ENCODE peak calls at places on chromosome 18, in six cellular contexts. X is RWPE1, M is thoracic aorta, J is OCI-LY7, O is adrenal gland, H is dorsolateral prefrontal cortex. A is an unnamed sample.

GRCh38 chr18:21369146-21369545 is 127.1 kb downstream of the GREB1L start:
- DNase-seq in X (no peak), M (no peak), J (no peak), O (no peak), H (no peak), A (no peak)

GRCh38 chr18:36176739-36177138 is 10.6 kb upstream of the MOCOS start:
- DNase-seq in X (peak; percentile 41), M (no peak), J (no peak), O (no peak), H (no peak), A (no peak)

GRCh38 chr18:74950479-74950878 is 258.5 kb downstream of the PTGR3 start:
- DNase-seq in X (no peak), M (no peak), J (no peak), O (no peak), H (no peak), A (no peak)

GRCh38 chr18:57801379-57802165 is 1.5 kb downstream of the ATP8B1 start:
- DNase-seq in X (no peak), M (no peak), J (no peak), O (no peak), H (no peak), A (no peak)

GRCh38 chr18:56028514-56028913 is 440.5 kb upstream of the TCF4 start:
- DNase-seq in X (no peak), M (no peak), J (no peak), O (no peak), H (no peak), A (no peak)

GRCh38 chr18:65768379-65768778 is 17.6 kb downstream of the CDH7 start:
- DNase-seq in X (no peak), M (no peak), J (no peak), O (no peak), H (no peak), A (no peak)

GRCh38 chr18:9348079-9348671 is 13.6 kb downstream of the TWSG1 start:
- DNase-seq in X (no peak), M (no peak), J (no peak), O (no peak), H (no peak), A (no peak)

GRCh38 chr18:7733642-7734041 is 166.5 kb downstream of the PTPRM start:
- DNase-seq in X (no peak), M (no peak), J (no peak), O (no peak), H (no peak), A (no peak)

GRCh38 chr18:25233582-25234362 is 118.2 kb downstream of the ZNF521 start:
- DNase-seq in X (no peak), M (no peak), J (no peak), O (no peak), H (no peak), A (no peak)

GRCh38 chr18:37450434-37451133 is 115.0 kb downstream of the CELF4 start:
- DNase-seq in X (no peak), M (no peak), J (no peak), O (peak; percentile 40), H (no peak), A (no peak)

GRCh38 chr18:59446012-59446411 is 86.9 kb upstream of the LMAN1 start:
- DNase-seq in X (no peak), M (no peak), J (no peak), O (no peak), H (no peak), A (no peak)

GRCh38 chr18:71168576-71169145 is 879.8 kb downstream of the SOCS6 start:
- DNase-seq in X (no peak), M (no peak), J (no peak), O (no peak), H (no peak), A (no peak)

GRCh38 chr18:54787616-54788015 is 40.7 kb upstream of the RAB27B start:
- DNase-seq in X (no peak), M (no peak), J (no peak), O (no peak), H (no peak), A (no peak)

GRCh38 chr18:38243291-38243690 is 677.7 kb upstream of the CELF4 start:
- DNase-seq in X (no peak), M (no peak), J (no peak), O (no peak), H (no peak), A (no peak)

GRCh38 chr18:54679318-54680149 is 88.5 kb downstream of the DYNAP start:
- DNase-seq in X (peak; percentile 43), M (no peak), J (peak; percentile 18), O (no peak), H (no peak), A (no peak)

GRCh38 chr18:58453913-58454317 is 175.0 kb downstream of the ALPK2 start:
- DNase-seq in X (no peak), M (no peak), J (no peak), O (no peak), H (no peak), A (no peak)

GRCh38 chr18:30970201-30970816 is 72.2 kb downstream of the DSC3 start:
- DNase-seq in X (peak; percentile 13), M (no peak), J (peak; percentile 9), O (no peak), H (no peak), A (no peak)

GRCh38 chr18:66616523-66616983 is 12.7 kb upstream of the CDH19 start:
- DNase-seq in X (no peak), M (no peak), J (no peak), O (no peak), H (peak; percentile 43), A (no peak)

GRCh38 chr18:74896390-74896991 is 298.8 kb downstream of the ZNF407 start:
- DNase-seq in X (peak; percentile 36), M (no peak), J (peak; percentile 13), O (peak; percentile 23), H (no peak), A (peak; percentile 55)

GRCh38 chr18:23970161-23971153 is 44.1 kb upstream of the TTC39C start:
- DNase-seq in X (no peak), M (no peak), J (peak; percentile 65), O (no peak), H (no peak), A (no peak)

GRCh38 chr18:58025733-58026132 is 18.3 kb upstream of the NEDD4L start:
- DNase-seq in X (no peak), M (no peak), J (no peak), O (no peak), H (no peak), A (no peak)

GRCh38 chr18:54776282-54776977 is 51.8 kb upstream of the RAB27B start:
- DNase-seq in X (peak; percentile 83), M (no peak), J (no peak), O (no peak), H (no peak), A (no peak)

GRCh38 chr18:11994346-11994707 is 13.0 kb downstream of the IMPA2 start:
- DNase-seq in X (peak; percentile 65), M (no peak), J (no peak), O (no peak), H (no peak), A (peak; percentile 72)

GRCh38 chr18:36201765-36202164 is 14.5 kb downstream of the MOCOS start:
- DNase-seq in X (no peak), M (no peak), J (no peak), O (no peak), H (no peak), A (no peak)

GRCh38 chr18:32437080-32437834 is 33.4 kb downstream of the GAREM1 start:
- DNase-seq in X (no peak), M (no peak), J (no peak), O (no peak), H (no peak), A (no peak)

GRCh38 chr18:22559414-22560282 is 141.9 kb upstream of the CTAGE1 start:
- DNase-seq in X (peak; percentile 28), M (no peak), J (no peak), O (peak; percentile 79), H (no peak), A (peak; percentile 52)

GRCh38 chr18:26575865-26576217 is 27.5 kb upstream of the KCTD1 start:
- DNase-seq in X (no peak), M (no peak), J (no peak), O (no peak), H (no peak), A (no peak)

GRCh38 chr18:6994719-6995430 is 122.7 kb downstream of the LAMA1 start:
- DNase-seq in X (peak; percentile 69), M (no peak), J (no peak), O (no peak), H (no peak), A (no peak)

GRCh38 chr18:37243756-37244155 is 321.8 kb downstream of the CELF4 start:
- DNase-seq in X (no peak), M (no peak), J (no peak), O (no peak), H (no peak), A (no peak)

DNA sequence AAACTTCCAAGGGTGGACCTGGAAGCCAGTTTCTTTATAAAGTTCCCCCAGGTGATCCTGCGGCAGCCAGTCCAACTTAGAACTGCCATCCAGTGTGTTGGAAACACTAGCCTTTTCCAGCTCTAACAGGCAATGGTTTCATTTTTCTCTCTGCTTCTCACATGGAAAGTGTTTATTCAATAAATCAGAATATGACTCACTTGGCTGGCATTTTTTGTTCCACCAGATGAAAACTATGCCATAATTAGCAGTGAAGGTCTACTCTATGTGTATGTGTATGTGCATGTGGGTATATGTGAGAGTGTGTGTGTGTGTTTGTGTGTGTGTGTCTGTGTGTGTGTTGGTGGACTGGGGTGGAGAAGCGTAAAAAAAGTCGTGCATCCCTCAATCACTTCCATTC is 91.0 kb upstream of the SETBP1 start:
- DNase-seq in X (peak; percentile 33), M (no peak), J (no peak), O (no peak), H (no peak), A (no peak)
- H3K27ac ChIP-seq in X (no peak overlapping the region), M (peak overlapping the region; percentile 89), J (no peak overlapping the region), O (no peak overlapping the region), H (no peak overlapping the region), A (peak overlapping the region; percentile 58)

GRCh38 chr18:49832221-49832647 is 18.9 kb upstream of the ACAA2 start:
- DNase-seq in X (no peak), M (no peak), J (no peak), O (no peak), H (no peak), A (no peak)
- H3K27ac ChIP-seq in X (no peak overlapping the region), M (no peak overlapping the region), J (no peak overlapping the region), O (no peak overlapping the region), H (no peak overlapping the region), A (no peak overlapping the region)

GRCh38 chr18:48599391-48599790 is 60.6 kb downstream of the CTIF start:
- DNase-seq in X (no peak), M (no peak), J (no peak), O (no peak), H (no peak), A (no peak)

GRCh38 chr18:48602759-48603390 is 64.0 kb downstream of the CTIF start:
- DNase-seq in X (no peak), M (no peak), J (no peak), O (no peak), H (no peak), A (no peak)

GRCh38 chr18:48600746-48601090 is 61.9 kb downstream of the CTIF start:
- DNase-seq in X (no peak), M (no peak), J (no peak), O (no peak), H (peak; percentile 31), A (no peak)

GRCh38 chr18:48597671-48598070 is 58.8 kb downstream of the CTIF start:
- DNase-seq in X (no peak), M (no peak), J (no peak), O (no peak), H (no peak), A (no peak)

GRCh38 chr18:48600046-48600745 is 61.4 kb downstream of the CTIF start:
- DNase-seq in X (no peak), M (no peak), J (no peak), O (no peak), H (no peak), A (no peak)
- H3K27ac ChIP-seq in X (no peak overlapping the region), M (no peak overlapping the region), J (no peak overlapping the region), O (peak overlapping the region; percentile 34), H (peak overlapping the region; percentile 72), A (no peak overlapping the region)

GRCh38 chr18:48961547-48961946 is 10.8 kb upstream of the SMAD7 start:
- DNase-seq in X (no peak), M (no peak), J (no peak), O (no peak), H (no peak), A (no peak)
- H3K27ac ChIP-seq in X (peak overlapping the region; percentile 58), M (no peak overlapping the region), J (no peak overlapping the region), O (no peak overlapping the region), H (no peak overlapping the region), A (no peak overlapping the region)